ENCODE peak calls at places on chromosomes 6 and 20, in eight cellular contexts. One of them, this sample, is unnamed.

GRCh38 chr20:34111057-34111711 is 859 bp downstream of the EIF2S2 start:
- DNase-seq in breast epithelium: no peak
- DNase-seq in K562: no peak
- DNase-seq in IMR-90: peak; percentile 71
- DNase-seq in Peyer's patch: no peak
- DNase-seq in ovary: no peak
- DNase-seq in heart left ventricle: no peak
- DNase-seq in A549: no peak
- DNase-seq in this sample: no peak

GRCh38 chr6:15396808-15397207 is 150.9 kb downstream of the JARID2 start:
- DNase-seq in breast epithelium: no peak
- DNase-seq in K562: no peak
- DNase-seq in IMR-90: no peak
- DNase-seq in Peyer's patch: no peak
- DNase-seq in ovary: no peak
- DNase-seq in heart left ventricle: no peak
- DNase-seq in A549: no peak
- DNase-seq in this sample: no peak

GRCh38 chr6:139262519-139263300 is 29.1 kb downstream of the TXLNB start:
- DNase-seq in breast epithelium: no peak
- DNase-seq in K562: no peak
- DNase-seq in IMR-90: peak; percentile 50
- DNase-seq in Peyer's patch: no peak
- DNase-seq in ovary: no peak
- DNase-seq in heart left ventricle: no peak
- DNase-seq in A549: no peak
- DNase-seq in this sample: no peak

GRCh38 chr6:46046558-46047169 is 31.0 kb upstream of the CLIC5 start:
- DNase-seq in breast epithelium: no peak
- DNase-seq in K562: no peak
- DNase-seq in IMR-90: no peak
- DNase-seq in Peyer's patch: no peak
- DNase-seq in ovary: no peak
- DNase-seq in heart left ventricle: no peak
- DNase-seq in A549: no peak
- DNase-seq in this sample: no peak

GRCh38 chr20:58868795-58869194 is 16.3 kb downstream of the GNAS start:
- DNase-seq in breast epithelium: no peak
- DNase-seq in K562: no peak
- DNase-seq in IMR-90: no peak
- DNase-seq in Peyer's patch: no peak
- DNase-seq in ovary: peak; percentile 46
- DNase-seq in heart left ventricle: no peak
- DNase-seq in A549: no peak
- DNase-seq in this sample: no peak

GRCh38 chr20:48636301-48636700 is 191.5 kb downstream of the PREX1 start:
- DNase-seq in breast epithelium: no peak
- DNase-seq in K562: no peak
- DNase-seq in IMR-90: no peak
- DNase-seq in Peyer's patch: no peak
- DNase-seq in ovary: no peak
- DNase-seq in heart left ventricle: no peak
- DNase-seq in A549: no peak
- DNase-seq in this sample: no peak

GRCh38 chr6:170450946-170451761 is 102.0 kb downstream of the PSMB1 start:
- DNase-seq in breast epithelium: no peak
- DNase-seq in K562: no peak
- DNase-seq in IMR-90: no peak
- DNase-seq in Peyer's patch: no peak
- DNase-seq in ovary: no peak
- DNase-seq in heart left ventricle: no peak
- DNase-seq in A549: no peak
- DNase-seq in this sample: peak; percentile 68

GRCh38 chr20:53738945-53739798 is 145.5 kb upstream of the ZNF217 start:
- DNase-seq in breast epithelium: no peak
- DNase-seq in K562: peak; percentile 74
- DNase-seq in IMR-90: no peak
- DNase-seq in Peyer's patch: peak; percentile 55
- DNase-seq in ovary: no peak
- DNase-seq in heart left ventricle: no peak
- DNase-seq in A549: no peak
- DNase-seq in this sample: no peak

GRCh38 chr20:56924976-56925695 is 296.0 kb downstream of the TFAP2C start:
- DNase-seq in breast epithelium: no peak
- DNase-seq in K562: no peak
- DNase-seq in IMR-90: no peak
- DNase-seq in Peyer's patch: no peak
- DNase-seq in ovary: no peak
- DNase-seq in heart left ventricle: no peak
- DNase-seq in A549: peak; percentile 11
- DNase-seq in this sample: no peak

GRCh38 chr6:55445648-55446204 is 118.5 kb downstream of the GFRAL start:
- DNase-seq in breast epithelium: no peak
- DNase-seq in K562: no peak
- DNase-seq in IMR-90: peak; percentile 45
- DNase-seq in Peyer's patch: no peak
- DNase-seq in ovary: no peak
- DNase-seq in heart left ventricle: no peak
- DNase-seq in A549: no peak
- DNase-seq in this sample: no peak

GRCh38 chr20:16286601-16287000 is 286.6 kb downstream of the KIF16B start:
- DNase-seq in breast epithelium: no peak
- DNase-seq in K562: no peak
- DNase-seq in IMR-90: no peak
- DNase-seq in Peyer's patch: no peak
- DNase-seq in ovary: no peak
- DNase-seq in heart left ventricle: no peak
- DNase-seq in A549: no peak
- DNase-seq in this sample: no peak

GRCh38 chr6:90293319-90293937 is 3.2 kb downstream of the BACH2 start:
- DNase-seq in breast epithelium: no peak
- DNase-seq in K562: no peak
- DNase-seq in IMR-90: peak; percentile 8
- DNase-seq in Peyer's patch: no peak
- DNase-seq in ovary: no peak
- DNase-seq in heart left ventricle: no peak
- DNase-seq in A549: no peak
- DNase-seq in this sample: no peak

GRCh38 chr6:90294989-90295853 is 1.4 kb downstream of the BACH2 start:
- DNase-seq in breast epithelium: peak; percentile 41
- DNase-seq in K562: peak; percentile 35
- DNase-seq in IMR-90: peak; percentile 43
- DNase-seq in Peyer's patch: peak; percentile 68
- DNase-seq in ovary: peak; percentile 70
- DNase-seq in heart left ventricle: peak; percentile 58
- DNase-seq in A549: no peak
- DNase-seq in this sample: peak; percentile 87

GRCh38 chr6:90295854-90296345 is 743 bp downstream of the BACH2 start:
- DNase-seq in breast epithelium: peak; percentile 68
- DNase-seq in K562: peak; percentile 69
- DNase-seq in IMR-90: peak; percentile 68
- DNase-seq in Peyer's patch: peak; percentile 74
- DNase-seq in ovary: peak; percentile 87
- DNase-seq in heart left ventricle: peak; percentile 79
- DNase-seq in A549: peak; percentile 8
- DNase-seq in this sample: peak; percentile 66

GRCh38 chr6:90294008-90294511 is 2.6 kb downstream of the BACH2 start:
- DNase-seq in breast epithelium: no peak
- DNase-seq in K562: no peak
- DNase-seq in IMR-90: no peak
- DNase-seq in Peyer's patch: no peak
- DNase-seq in ovary: no peak
- DNase-seq in heart left ventricle: no peak
- DNase-seq in A549: no peak
- DNase-seq in this sample: no peak

DNA sequence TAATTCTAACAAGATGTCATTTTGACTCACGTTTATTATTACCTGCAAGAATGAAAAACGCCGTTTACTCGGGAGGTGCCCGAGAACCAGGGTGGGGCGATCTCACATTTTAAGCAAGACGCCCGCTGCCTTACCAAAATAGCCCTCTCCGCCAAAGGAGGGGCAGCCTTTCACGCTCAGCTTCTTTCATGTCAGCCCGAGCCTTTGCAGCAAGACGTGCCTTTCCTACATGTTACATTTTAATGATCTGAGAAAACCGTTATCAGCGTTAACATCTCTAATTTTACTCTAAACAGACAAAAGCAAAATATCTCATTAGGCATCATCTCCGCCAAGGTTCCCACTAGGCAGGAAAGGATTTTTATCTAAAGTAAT is 2.0 kb downstream of the BACH2 start:
- DNase-seq in breast epithelium: no peak
- DNase-seq in K562: no peak
- DNase-seq in IMR-90: no peak
- DNase-seq in Peyer's patch: peak; percentile 72
- DNase-seq in ovary: peak; percentile 38
- DNase-seq in heart left ventricle: no peak
- DNase-seq in A549: no peak
- DNase-seq in this sample: no peak
- H3K4me3 ChIP-seq in breast epithelium: peak overlapping the region; percentile 81
- H3K4me3 ChIP-seq in K562: no peak overlapping the region
- H3K4me3 ChIP-seq in IMR-90: peak overlapping the region; percentile 56
- H3K4me3 ChIP-seq in Peyer's patch: peak overlapping the region; percentile 54
- H3K4me3 ChIP-seq in ovary: peak overlapping the region; percentile 58
- H3K4me3 ChIP-seq in heart left ventricle: peak overlapping the region; percentile 79
- H3K4me3 ChIP-seq in A549: peak overlapping the region; percentile 69
- H3K4me3 ChIP-seq in this sample: no peak overlapping the region

DNA sequence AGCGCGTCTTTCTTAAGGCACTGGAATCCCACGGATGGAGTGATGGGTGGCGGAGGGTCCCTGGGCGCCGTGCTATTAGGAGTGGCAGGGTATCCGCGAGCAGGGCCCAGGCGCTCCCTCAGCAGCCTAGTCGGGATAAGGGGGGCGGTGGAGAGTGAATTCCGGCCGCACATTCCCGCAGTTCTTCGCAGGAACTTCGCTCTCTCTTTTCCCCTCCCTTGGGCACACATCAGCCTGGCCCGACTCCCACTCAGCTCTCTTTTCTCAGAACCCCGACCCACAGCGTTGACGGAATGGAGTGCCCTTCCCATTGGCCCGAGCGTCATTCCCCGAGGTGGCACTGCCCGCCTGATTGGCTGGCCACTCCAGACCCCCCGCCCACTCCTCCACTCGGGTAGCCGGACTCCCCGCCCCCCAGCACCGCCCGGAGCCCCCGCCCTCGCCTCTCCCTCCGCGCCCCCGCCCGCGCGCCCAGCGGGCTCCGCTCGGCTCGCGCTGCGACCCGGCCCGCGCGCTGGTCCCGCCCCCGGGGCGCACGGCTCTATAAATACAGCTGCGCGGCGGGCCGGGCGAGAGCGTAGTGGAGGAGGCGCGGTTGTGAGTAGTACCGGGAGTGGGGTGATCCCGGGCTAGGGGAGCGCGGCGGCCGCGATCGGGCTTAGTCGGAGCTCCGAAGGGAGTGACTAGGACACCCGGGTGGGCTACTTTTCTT is at the start of gene ID4:
- DNase-seq in breast epithelium: peak; percentile 96
- DNase-seq in K562: no peak
- DNase-seq in IMR-90: peak; percentile 96
- DNase-seq in Peyer's patch: peak; percentile 28
- DNase-seq in ovary: peak; percentile 91
- DNase-seq in heart left ventricle: peak; percentile 92
- DNase-seq in A549: peak; percentile 78
- DNase-seq in this sample: peak; percentile 99
- TF ChIP-seq POLR2A in breast epithelium: peak; percentile 98
- TF ChIP-seq POLR2A in K562: no peak
- TF ChIP-seq POLR2A in IMR-90: peak; percentile 99
- TF ChIP-seq POLR2A in Peyer's patch: peak; percentile 92
- TF ChIP-seq POLR2A in ovary: peak; percentile 93
- TF ChIP-seq POLR2A in heart left ventricle: peak; percentile 95
- TF ChIP-seq POLR2A in A549: peak; percentile 93
- TF ChIP-seq POLR2A in this sample: peak; percentile 84

GRCh38 chr6:83068628-83069027 is 1.2 kb downstream of the DOP1A start:
- DNase-seq in breast epithelium: no peak
- DNase-seq in K562: no peak
- DNase-seq in IMR-90: no peak
- DNase-seq in Peyer's patch: no peak
- DNase-seq in ovary: no peak
- DNase-seq in heart left ventricle: no peak
- DNase-seq in A549: no peak
- DNase-seq in this sample: no peak
- H3K4me3 ChIP-seq in breast epithelium: peak overlapping the region; percentile 95
- H3K4me3 ChIP-seq in K562: peak overlapping the region; percentile 85
- H3K4me3 ChIP-seq in IMR-90: peak overlapping the region; percentile 89
- H3K4me3 ChIP-seq in Peyer's patch: peak overlapping the region; percentile 93
- H3K4me3 ChIP-seq in ovary: peak overlapping the region; percentile 95
- H3K4me3 ChIP-seq in heart left ventricle: peak overlapping the region; percentile 96
- H3K4me3 ChIP-seq in A549: peak overlapping the region; percentile 92
- H3K4me3 ChIP-seq in this sample: no peak overlapping the region

GRCh38 chr6:63573140-63573898 is 1.0 kb downstream of the LOC128125822 start:
- DNase-seq in breast epithelium: peak; percentile 95
- DNase-seq in K562: peak; percentile 57
- DNase-seq in IMR-90: peak; percentile 55
- DNase-seq in Peyer's patch: peak; percentile 83
- DNase-seq in ovary: peak; percentile 80
- DNase-seq in heart left ventricle: peak; percentile 77
- DNase-seq in A549: no peak
- DNase-seq in this sample: peak; percentile 91

GRCh38 chr6:63571382-63571882 is 848 bp upstream of the LOC128125822 start:
- DNase-seq in breast epithelium: no peak
- DNase-seq in K562: no peak
- DNase-seq in IMR-90: no peak
- DNase-seq in Peyer's patch: no peak
- DNase-seq in ovary: no peak
- DNase-seq in heart left ventricle: no peak
- DNase-seq in A549: no peak
- DNase-seq in this sample: no peak

GRCh38 chr6:63573899-63574553 is 1.7 kb downstream of the LOC128125822 start:
- DNase-seq in breast epithelium: no peak
- DNase-seq in K562: peak; percentile 54
- DNase-seq in IMR-90: peak; percentile 64
- DNase-seq in Peyer's patch: peak; percentile 35
- DNase-seq in ovary: no peak
- DNase-seq in heart left ventricle: no peak
- DNase-seq in A549: no peak
- DNase-seq in this sample: peak; percentile 41

GRCh38 chr6:63571883-63572732 is at the start of the genes LOC128125822 and PTP4A1:
- DNase-seq in breast epithelium: peak; percentile 97
- DNase-seq in K562: peak; percentile 92
- DNase-seq in IMR-90: peak; percentile 98
- DNase-seq in Peyer's patch: peak; percentile 98
- DNase-seq in ovary: peak; percentile 99
- DNase-seq in heart left ventricle: peak; percentile 98
- DNase-seq in A549: peak; percentile 60
- DNase-seq in this sample: peak; percentile 100

GRCh38 chr6:63572733-63573139 is 456 bp downstream of the LOC128125822 start:
- DNase-seq in breast epithelium: peak; percentile 26
- DNase-seq in K562: peak; percentile 65
- DNase-seq in IMR-90: no peak
- DNase-seq in Peyer's patch: no peak
- DNase-seq in ovary: no peak
- DNase-seq in heart left ventricle: no peak
- DNase-seq in A549: no peak
- DNase-seq in this sample: no peak
- TF ChIP-seq POLR2A in breast epithelium: no peak
- TF ChIP-seq POLR2A in K562: no peak
- TF ChIP-seq POLR2A in IMR-90: no peak
- TF ChIP-seq POLR2A in Peyer's patch: no peak
- TF ChIP-seq POLR2A in ovary: no peak
- TF ChIP-seq POLR2A in heart left ventricle: peak; percentile 5
- TF ChIP-seq POLR2A in A549: no peak
- TF ChIP-seq POLR2A in this sample: no peak